ENCODE peak calls at places on chromosome 9, in five cellular contexts. I, Y, B, D and P are unnamed samples.

GRCh38 chr9:77707696-77708095 is 59.6 kb upstream of the GNA14 start:
- DNase-seq in I (no peak), D (peak), B (peak), Y (peak), P (peak)

GRCh38 chr9:105127863-105128220 is 116.6 kb upstream of the SLC44A1 start:
- DNase-seq in Y (peak), I (no peak), B (peak), D (peak), P (peak)

GRCh38 chr9:81028504-81028903 is 660.8 kb downstream of the TLE1 start:
- DNase-seq in B (peak), I (no peak), D (peak), Y (peak), P (peak)

GRCh38 chr9:3526903-3527652 is 1.3 kb upstream of the RFX3 start:
- DNase-seq in Y (peak), I (peak), D (peak), B (no peak), P (peak)

GRCh38 chr9:113992994-113993393 is 85.1 kb downstream of the AMBP start:
- DNase-seq in I (no peak), Y (no peak), D (no peak), B (no peak), P (no peak)

GRCh38 chr9:87435189-87435880 is 62.3 kb upstream of the DAPK1 start:
- DNase-seq in I (no peak), B (no peak), D (no peak), Y (no peak), P (peak)

GRCh38 chr9:84609779-84610178 is 59.8 kb upstream of the NTRK2 start:
- DNase-seq in Y (no peak), I (no peak), D (no peak), B (no peak), P (no peak)

GRCh38 chr9:69719368-69719767 is 40.4 kb downstream of the PTAR1 start:
- DNase-seq in I (no peak), B (no peak), Y (peak), D (peak), P (no peak)

GRCh38 chr9:107208121-107208520 is 75.0 kb upstream of the RAD23B start:
- DNase-seq in I (no peak), B (no peak), Y (peak), D (no peak), P (no peak)

GRCh38 chr9:18890372-18890771 is 142.6 kb downstream of the SAXO1 start:
- DNase-seq in Y (peak), I (no peak), D (no peak), B (no peak), P (no peak)

GRCh38 chr9:72509053-72509452 is 12.4 kb upstream of the TMC1 start:
- DNase-seq in Y (peak), I (no peak), B (peak), D (peak), P (no peak)

GRCh38 chr9:35254237-35254636 is 92.4 kb downstream of the UNC13B start:
- DNase-seq in B (no peak), I (no peak), Y (no peak), D (no peak), P (peak)

GRCh38 chr9:68974431-68974830 is 39.5 kb downstream of the PRKACG start:
- DNase-seq in I (no peak), D (no peak), Y (no peak), B (no peak), P (no peak)

GRCh38 chr9:100317706-100318105 is 35.0 kb downstream of the TEX10 start:
- DNase-seq in I (no peak), D (no peak), B (no peak), Y (no peak), P (no peak)

GRCh38 chr9:18255158-18255629 is 218.8 kb upstream of the ADAMTSL1 start:
- DNase-seq in B (peak), I (peak), D (peak), Y (peak), P (peak)

GRCh38 chr9:125763373-125763772 is 16.2 kb downstream of the PBX3 start:
- DNase-seq in B (no peak), Y (peak), I (no peak), D (peak), P (no peak)

GRCh38 chr9:114156311-114156657 is 947 bp downstream of the COL27A1 start:
- DNase-seq in D (no peak), B (no peak), Y (no peak), I (no peak), P (no peak)

GRCh38 chr9:133505901-133506652 is 18.7 kb downstream of the MYMK start:
- DNase-seq in B (no peak), D (no peak), I (no peak), Y (peak), P (no peak)

GRCh38 chr9:82201186-82201585 is 212.6 kb downstream of the SPATA31D1 start:
- DNase-seq in D (no peak), B (no peak), Y (no peak), I (no peak), P (no peak)

GRCh38 chr9:18421391-18421790 is 52.6 kb upstream of the ADAMTSL1 start:
- DNase-seq in Y (no peak), I (no peak), D (no peak), B (no peak), P (peak)

GRCh38 chr9:134687556-134687955 is 46.0 kb downstream of the COL5A1 start:
- DNase-seq in D (no peak), Y (no peak), B (no peak), I (no peak), P (no peak)

GRCh38 chr9:84597131-84597530 is 72.4 kb upstream of the NTRK2 start:
- DNase-seq in Y (no peak), D (no peak), I (no peak), B (no peak), P (no peak)

GRCh38 chr9:111034573-111035539 is 3.4 kb downstream of the LPAR1 start:
- DNase-seq in Y (peak), B (no peak), D (no peak), I (no peak), P (no peak)
- H3K4me3 ChIP-seq in Y (peak), B (no peak), D (peak), I (no peak), P (no peak)

GRCh38 chr9:127114606-127115005 is 7.8 kb downstream of the ANGPTL2 start:
- DNase-seq in I (no peak), D (no peak), Y (no peak), B (no peak), P (no peak)

GRCh38 chr9:127116088-127116726 is 6.2 kb downstream of the ANGPTL2 start:
- DNase-seq in B (no peak), D (no peak), I (no peak), Y (no peak), P (no peak)

GRCh38 chr9:127113540-127113928 is 8.9 kb downstream of the ANGPTL2 start:
- DNase-seq in D (no peak), I (no peak), Y (no peak), B (no peak), P (no peak)

GRCh38 chr9:127112056-127112455 is 10.4 kb downstream of the ANGPTL2 start:
- DNase-seq in D (no peak), I (no peak), Y (no peak), B (no peak), P (peak)

DNA sequence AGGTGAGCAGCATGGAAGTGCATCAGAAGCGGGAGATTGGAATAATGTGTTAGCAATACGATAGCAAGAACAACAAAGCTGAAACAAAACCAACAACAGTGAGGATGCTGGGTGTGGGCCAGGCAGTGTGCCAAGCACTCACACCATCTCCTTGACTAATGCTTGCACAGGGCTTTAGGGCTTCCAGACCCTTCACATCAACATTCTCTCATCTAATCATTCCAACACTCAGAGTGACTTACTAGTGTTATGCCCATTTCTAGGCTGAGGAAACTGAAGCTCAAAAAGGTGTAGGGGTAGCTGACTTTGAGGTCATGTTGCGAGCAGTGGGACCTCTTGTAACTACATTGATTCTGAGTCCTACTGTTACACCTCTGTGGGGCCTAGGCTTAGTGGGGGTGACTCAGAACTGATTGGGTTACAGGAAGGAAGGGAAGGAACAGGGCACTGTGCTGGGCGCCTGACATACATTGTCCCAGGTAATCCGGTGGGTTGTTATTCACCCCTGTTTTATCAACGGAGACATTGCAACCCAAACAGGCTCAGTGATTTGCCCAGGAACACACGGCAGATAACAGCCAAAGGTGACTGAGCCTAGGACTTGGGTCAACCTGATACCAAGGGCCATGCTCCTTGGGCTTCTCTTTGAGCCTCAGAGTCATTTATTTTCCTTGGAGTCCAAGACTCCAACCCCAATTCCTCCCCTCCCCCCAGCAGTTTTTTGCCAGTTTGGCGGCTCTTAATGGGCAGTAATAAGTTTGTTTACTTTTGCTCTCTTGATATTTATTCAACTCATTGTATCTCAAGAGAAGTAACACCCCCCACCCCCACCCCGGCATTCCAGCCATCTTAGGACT is 9.5 kb downstream of the ANGPTL2 start:
- DNase-seq in B (no peak), I (no peak), D (no peak), Y (no peak), P (no peak)
- H3K4ac ChIP-seq in B (no peak), I (no peak), D (no peak), Y (no peak), P (no peak)

GRCh38 chr9:137613259-137613658 is 5.5 kb upstream of the EHMT1 start:
- DNase-seq in I (no peak), B (no peak), Y (no peak), D (no peak), P (no peak)

GRCh38 chr9:137613738-137614523 is 4.9 kb upstream of the EHMT1 start:
- DNase-seq in B (no peak), D (no peak), I (no peak), Y (no peak), P (no peak)

GRCh38 chr9:137611623-137612609 is 6.4 kb downstream of the ARRDC1 start:
- DNase-seq in D (peak), I (no peak), Y (peak), B (peak), P (peak)

GRCh38 chr9:137610944-137611343 is 5.5 kb downstream of the ARRDC1 start:
- DNase-seq in I (no peak), B (no peak), Y (no peak), D (no peak), P (no peak)

DNA sequence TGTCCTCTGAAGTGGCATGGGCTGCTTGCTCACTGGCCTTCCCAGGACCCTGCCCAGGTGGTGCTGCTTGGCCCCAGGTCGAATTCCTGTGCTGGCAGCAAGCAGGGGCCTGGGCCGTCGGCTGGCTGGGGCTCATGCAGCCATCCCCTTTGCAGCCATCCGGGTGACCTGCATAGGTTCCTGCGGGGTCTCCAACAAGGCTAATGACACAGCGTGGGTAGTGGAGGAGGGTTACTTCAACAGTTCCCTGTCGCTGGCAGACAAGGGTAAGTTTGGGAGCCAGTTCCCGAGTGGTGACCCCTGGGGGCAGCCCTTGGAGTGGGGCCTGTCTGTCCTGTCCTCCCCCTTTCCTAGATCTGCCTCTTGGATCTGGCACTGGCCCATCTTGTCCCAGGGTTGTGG is 6.1 kb upstream of the EHMT1 start:
- DNase-seq in Y (no peak), D (no peak), B (no peak), I (no peak), P (no peak)
- H3K4me3 ChIP-seq in Y (no peak), D (no peak), B (no peak), I (no peak), P (no peak)

GRCh38 chr9:89483592-89484474 is 14.1 kb downstream of the SEMA4D start:
- DNase-seq in B (no peak), I (no peak), Y (no peak), D (no peak), P (no peak)
- H3K4ac ChIP-seq in B (no peak), I (no peak), Y (no peak), D (no peak), P (no peak)

GRCh38 chr9:122001491-122002201 is 91.5 kb downstream of the TTLL11 start:
- DNase-seq in D (no peak), Y (peak), B (no peak), I (no peak), P (no peak)
- H3K4me3 ChIP-seq in D (no peak), Y (no peak), B (no peak), I (no peak), P (no peak)

GRCh38 chr9:130042931-130043653 is at the start of gene FNBP1:
- DNase-seq in B (peak), I (peak), D (peak), Y (peak), P (peak)
- H3K4ac ChIP-seq in B (peak), I (no peak), D (peak), Y (peak), P (no peak)

GRCh38 chr9:129666575-129666974 is 1.1 kb downstream of the PRRX2 start:
- DNase-seq in Y (no peak), B (no peak), I (peak), D (no peak), P (no peak)
- H3K4me3 ChIP-seq in Y (peak), B (no peak), I (no peak), D (peak), P (no peak)

DNA sequence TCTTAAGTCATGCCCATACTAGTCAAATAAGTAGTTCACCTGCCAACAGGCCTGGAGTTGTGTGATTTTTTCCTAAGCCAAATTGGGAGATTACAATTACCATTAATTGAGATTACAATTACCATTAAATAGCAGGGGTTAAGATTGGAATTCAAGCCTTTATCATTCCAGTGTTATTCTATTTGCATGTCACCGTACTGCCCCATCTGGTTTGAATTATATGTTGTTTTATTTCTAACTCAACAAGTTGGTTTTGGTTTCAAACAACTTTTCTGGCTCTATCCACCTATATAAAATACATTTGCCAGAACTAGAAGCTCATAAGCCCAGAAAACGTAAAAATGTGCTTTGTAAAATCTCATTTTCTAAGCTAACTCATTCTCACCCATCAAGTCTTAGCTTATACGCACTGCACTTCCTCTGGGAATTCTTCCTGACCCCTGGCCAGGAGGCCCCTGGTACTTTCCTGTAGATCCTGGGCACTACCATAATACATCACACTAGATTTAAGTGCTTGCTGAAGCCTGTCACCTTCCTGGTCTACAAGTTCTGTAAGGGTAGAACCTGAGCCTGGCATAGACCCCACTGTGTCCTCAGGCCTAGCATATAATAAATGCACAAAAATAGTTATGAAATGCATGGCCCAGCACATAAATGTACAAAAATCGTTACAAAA is 242.0 kb upstream of the TRPM3 start:
- DNase-seq in B (no peak), Y (no peak), D (no peak), I (no peak), P (no peak)
- H3K4ac ChIP-seq in B (no peak), Y (no peak), D (no peak), I (no peak), P (no peak)

DNA sequence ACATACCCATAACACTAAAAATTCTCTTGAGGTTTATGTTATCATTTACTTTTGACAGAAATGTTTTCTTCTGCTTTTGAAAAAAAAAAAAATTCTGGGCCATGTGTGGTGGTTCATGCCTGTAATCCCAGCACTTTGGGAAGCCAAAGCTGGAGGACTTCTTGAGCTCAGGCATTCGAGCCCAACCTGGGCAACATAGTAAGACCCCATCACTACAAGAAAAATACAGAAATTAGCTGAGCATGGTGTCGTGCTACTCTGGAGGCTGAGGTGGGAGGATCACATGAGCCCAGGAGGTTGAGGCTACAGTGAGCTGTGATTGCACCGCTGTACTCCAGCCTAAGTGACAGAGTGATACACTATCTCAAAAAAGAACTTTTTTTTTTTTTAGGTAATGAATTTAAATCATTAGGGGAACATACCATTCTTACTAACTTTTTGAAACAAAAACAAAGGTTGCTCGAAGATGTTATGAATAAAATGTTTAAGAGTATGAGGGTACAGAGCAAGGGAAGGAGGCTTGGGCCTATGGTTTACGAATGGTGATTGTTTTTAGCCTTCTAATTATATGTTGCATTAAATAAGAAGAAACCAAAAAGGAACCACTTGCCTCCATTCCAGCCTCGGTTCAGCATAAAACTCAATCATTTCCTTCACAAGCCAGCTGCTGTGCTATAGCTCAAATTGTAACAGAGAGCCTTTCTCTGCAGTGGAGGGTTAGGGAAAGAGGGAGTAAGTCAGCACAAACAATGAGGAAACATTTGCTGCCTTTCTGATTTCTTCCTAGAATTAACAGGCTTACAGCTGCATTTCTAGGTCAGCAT is 148.6 kb upstream of the DMRT1 start:
- DNase-seq in Y (no peak), B (no peak), I (no peak), D (no peak), P (peak)
- H3K4me3 ChIP-seq in Y (peak), B (no peak), I (no peak), D (peak), P (no peak)